ENCODE peak calls at places on chromosomes 4 and X, in five cellular contexts. G is H9; E is activated CD4-positive, alpha-beta T cell treated with anti-CD3 and anti-CD28 coated beads, Interleukin-2, amount 50 U/mL, for 1 hour; K is non-pigmented ciliary epithelial cell; U is hippocampal formation. T is an unnamed sample.

GRCh38 chrX:79564362-79564761 is 197.2 kb upstream of the ITM2A start:
- DNase-seq in K (no peak), E (no peak), G (no peak), U (no peak), T (no peak)

GRCh38 chrX:100913111-100913510 is 15.6 kb downstream of the XKRX start:
- DNase-seq in K (no peak), E (no peak), G (no peak), U (no peak), T (no peak)

GRCh38 chr4:11106769-11107168 is 321.9 kb downstream of the HS3ST1 start:
- DNase-seq in K (no peak), U (no peak), E (no peak), G (no peak), T (no peak)

GRCh38 chr4:11669156-11669555 is 240.5 kb upstream of the HS3ST1 start:
- DNase-seq in G (no peak), U (no peak), E (no peak), K (peak; percentile 5), T (no peak)

GRCh38 chrX:154444001-154444754 is at the start of gene FAM50A:
- DNase-seq in G (peak; percentile 51), E (peak; percentile 57), U (peak; percentile 47), K (no peak), T (peak; percentile 57)

GRCh38 chrX:150548251-150548650 is 20.2 kb upstream of the MTM1 start:
- DNase-seq in U (no peak), G (no peak), K (no peak), E (no peak), T (no peak)

GRCh38 chr4:166421556-166422156 is 548.6 kb downstream of the TLL1 start:
- DNase-seq in U (no peak), G (no peak), E (no peak), K (no peak), T (no peak)

GRCh38 chrX:109600114-109600710 is 24.8 kb downstream of the KCNE5 start:
- DNase-seq in U (no peak), K (no peak), G (peak; percentile 40), E (no peak), T (peak; percentile 25)

GRCh38 chrX:41887691-41888090 is 35.7 kb downstream of the CASK start:
- DNase-seq in E (no peak), K (no peak), G (no peak), U (no peak), T (no peak)

GRCh38 chrX:38482183-38482582 is 79.2 kb upstream of the TSPAN7 start:
- DNase-seq in G (no peak), E (no peak), K (no peak), U (no peak), T (no peak)

GRCh38 chrX:11125079-11125478 is 13.9 kb downstream of the HCCS start:
- DNase-seq in K (no peak), G (no peak), U (no peak), E (no peak), T (no peak)

T was measured in DND-41.